ENCODE peak calls at places on chromosome 22, in six cellular contexts. C is astrocyte of the cerebellum, F is sciatic nerve, U is AG04450, M is B cell, B is nephron progenitor cell. T is an unnamed sample.

GRCh38 chr22:45344339-45344738 is 34.6 kb downstream of the FAM118A start:
- DNase-seq in C (no peak), F (no peak), U (no peak), M (no peak), B (peak), T (peak)

GRCh38 chr22:30890689-30891442 is 77.7 kb downstream of the MORC2 start:
- DNase-seq in C (peak), F (peak), U (no peak), M (peak), B (peak), T (peak)

GRCh38 chr22:49999063-49999900 is 13.3 kb downstream of the IL17REL start:
- DNase-seq in C (no peak), F (peak), U (no peak), M (peak), B (peak), T (peak)

GRCh38 chr22:44289429-44290171 is 23.2 kb downstream of the SHISAL1 start:
- DNase-seq in C (no peak), F (no peak), U (peak), M (no peak), B (peak), T (peak)

GRCh38 chr22:23218053-23218866 is 38.0 kb downstream of the BCR start:
- DNase-seq in C (no peak), F (no peak), U (no peak), M (no peak), B (no peak), T (no peak)

GRCh38 chr22:22815397-22816170 is 72.0 kb upstream of the IGLL5 start:
- DNase-seq in C (no peak), F (no peak), U (no peak), M (no peak), B (no peak), T (no peak)

GRCh38 chr22:37425800-37426531 is 1.3 kb downstream of the ELFN2 start:
- DNase-seq in C (no peak), F (no peak), U (no peak), M (no peak), B (peak), T (peak)

GRCh38 chr22:38230108-38230825 is 28.5 kb downstream of the MAFF start:
- DNase-seq in C (no peak), F (no peak), U (no peak), M (peak), B (no peak), T (peak)

GRCh38 chr22:21026783-21027692 is 5.3 kb downstream of the SLC7A4 start:
- DNase-seq in C (peak), F (no peak), U (peak), M (no peak), B (no peak), T (no peak)

GRCh38 chr22:33023119-33023827 is 34.9 kb downstream of the SYN3 start:
- DNase-seq in C (no peak), F (no peak), U (no peak), M (no peak), B (no peak), T (no peak)

GRCh38 chr22:35663371-35663770 is 15.1 kb downstream of the APOL6 start:
- DNase-seq in C (no peak), F (no peak), U (no peak), M (no peak), B (no peak), T (no peak)

GRCh38 chr22:44709881-44710400 is 7.9 kb downstream of the PRR5 start:
- DNase-seq in C (no peak), F (no peak), U (no peak), M (no peak), B (no peak), T (no peak)

GRCh38 chr22:35458547-35459422 is 58.8 kb downstream of the MCM5 start:
- DNase-seq in C (no peak), F (no peak), U (no peak), M (no peak), B (no peak), T (no peak)

GRCh38 chr22:45880091-45880651 is 96.8 kb downstream of the WNT7B start:
- DNase-seq in C (no peak), F (peak), U (no peak), M (no peak), B (no peak), T (no peak)

GRCh38 chr22:33785283-33785991 is 134.8 kb downstream of the LARGE1 start:
- DNase-seq in C (no peak), F (no peak), U (peak), M (no peak), B (no peak), T (no peak)

GRCh38 chr22:22942511-22943329 is 55.1 kb downstream of the IGLL5 start:
- DNase-seq in C (peak), F (peak), U (no peak), M (peak), B (peak), T (peak)

GRCh38 chr22:40525250-40525884 is 111.2 kb downstream of the MRTFA start:
- DNase-seq in C (no peak), F (no peak), U (no peak), M (peak), B (peak), T (peak)

GRCh38 chr22:45533731-45534130 is 31.0 kb downstream of the FBLN1 start:
- DNase-seq in C (no peak), F (no peak), U (no peak), M (no peak), B (no peak), T (no peak)

GRCh38 chr22:41690476-41690875 is 1.8 kb upstream of the SNU13 start:
- DNase-seq in C (no peak), F (no peak), U (no peak), M (no peak), B (no peak), T (no peak)

GRCh38 chr22:27934069-27934468 is 15.0 kb upstream of the PITPNB start:
- DNase-seq in C (no peak), F (no peak), U (no peak), M (no peak), B (no peak), T (peak)

GRCh38 chr22:19884954-19885751 is 30.5 kb upstream of the GNB1L start:
- DNase-seq in C (no peak), F (peak), U (no peak), M (no peak), B (no peak), T (no peak)

GRCh38 chr22:45009881-45010531 is at the start of gene PHF21B:
- DNase-seq in C (peak), F (peak), U (no peak), M (peak), B (peak), T (peak)

GRCh38 chr22:31818481-31819392 is 64.9 kb downstream of the DEPDC5 start:
- DNase-seq in C (peak), F (no peak), U (no peak), M (no peak), B (no peak), T (peak)

GRCh38 chr22:48819991-48820390 is 1007.7 kb downstream of the BRD1 start:
- DNase-seq in C (no peak), F (no peak), U (no peak), M (no peak), B (no peak), T (no peak)

GRCh38 chr22:46572911-46573780 is 35.7 kb upstream of the CELSR1 start:
- DNase-seq in C (no peak), F (peak), U (no peak), M (no peak), B (no peak), T (no peak)

GRCh38 chr22:41910050-41910598 is 4.8 kb downstream of the SHISA8 start:
- DNase-seq in C (no peak), F (no peak), U (no peak), M (no peak), B (peak), T (no peak)

GRCh38 chr22:37220543-37220968 is 8.3 kb upstream of the SSTR3 start:
- DNase-seq in C (no peak), F (no peak), U (no peak), M (no peak), B (no peak), T (no peak)

GRCh38 chr22:36505998-36506635 is 723 bp downstream of the FOXRED2 start:
- DNase-seq in C (no peak), F (no peak), U (no peak), M (no peak), B (no peak), T (no peak)

GRCh38 chr22:24370426-24370825 is 57.0 kb upstream of the ADORA2A start:
- DNase-seq in C (no peak), F (no peak), U (no peak), M (no peak), B (no peak), T (no peak)

GRCh38 chr22:46801331-46801811 is 38.9 kb downstream of the TBC1D22A start:
- DNase-seq in C (no peak), F (peak), U (no peak), M (no peak), B (no peak), T (no peak)

GRCh38 chr22:31647066-31647465 is 14.9 kb downstream of the PISD start:
- DNase-seq in C (no peak), F (no peak), U (no peak), M (no peak), B (no peak), T (no peak)

GRCh38 chr22:49540571-49541450 is 286.9 kb downstream of the BRD1 start:
- DNase-seq in C (no peak), F (no peak), U (no peak), M (no peak), B (no peak), T (no peak)

GRCh38 chr22:46050451-46050845 is 73.5 kb upstream of the WNT7B start:
- DNase-seq in C (no peak), F (peak), U (no peak), M (no peak), B (no peak), T (no peak)

GRCh38 chr22:24423519-24424000 is 3.8 kb upstream of the ADORA2A start:
- DNase-seq in C (no peak), F (peak), U (no peak), M (peak), B (peak), T (peak)

GRCh38 chr22:43343262-43343988 is at the start of gene SCUBE1:
- DNase-seq in C (no peak), F (peak), U (no peak), M (peak), B (peak), T (peak)

GRCh38 chr22:30234786-30235470 is 11.6 kb downstream of the LIF start:
- DNase-seq in C (peak), F (no peak), U (peak), M (no peak), B (no peak), T (peak)